ENCODE peak calls at places on chromosomes 3 and 15, in nine cellular contexts. Y, P, N, R, A, J, T, L and U are unnamed samples.

GRCh38 chr15:63780969-63781368 is 52.8 kb downstream of the HERC1 start:
- DNase-seq in Y (no peak), P (no peak), N (no peak), R (no peak), A (no peak), J (no peak), T (no peak), L (no peak), U (no peak)

GRCh38 chr3:128591728-128592426 is 58.7 kb downstream of the RPN1 start:
- DNase-seq in Y (peak), P (no peak), N (no peak), R (no peak), A (no peak), J (no peak), T (no peak), L (no peak), U (no peak)

GRCh38 chr3:42705962-42706585 is 3.5 kb upstream of the HHATL start:
- DNase-seq in Y (no peak), P (no peak), N (no peak), R (no peak), A (no peak), J (no peak), T (no peak), L (no peak), U (no peak)

GRCh38 chr3:189512824-189513223 is 118.4 kb upstream of the TP63 start:
- DNase-seq in Y (no peak), P (no peak), N (no peak), R (no peak), A (no peak), J (no peak), T (no peak), L (no peak), U (peak)

GRCh38 chr3:8996681-8997121 is 33.4 kb upstream of the RAD18 start:
- DNase-seq in Y (no peak), P (no peak), N (peak), R (peak), A (no peak), J (peak), T (peak), L (peak), U (no peak)

GRCh38 chr3:129036234-129037092 is 24.1 kb upstream of the GP9 start:
- DNase-seq in Y (no peak), P (no peak), N (no peak), R (no peak), A (no peak), J (no peak), T (no peak), L (no peak), U (no peak)

GRCh38 chr3:66378256-66378655 is 122.6 kb downstream of the LRIG1 start:
- DNase-seq in Y (no peak), P (no peak), N (no peak), R (no peak), A (no peak), J (peak), T (no peak), L (peak), U (peak)

GRCh38 chr15:78910836-78911235 is 34.0 kb downstream of the CTSH start:
- DNase-seq in Y (no peak), P (no peak), N (no peak), R (no peak), A (no peak), J (no peak), T (no peak), L (no peak), U (no peak)

GRCh38 chr3:182740710-182741109 is 52.6 kb upstream of the ATP11B start:
- DNase-seq in Y (no peak), P (no peak), N (no peak), R (peak), A (no peak), J (no peak), T (no peak), L (peak), U (peak)

GRCh38 chr15:77720617-77721016 is 87.9 kb upstream of the LINGO1 start:
- DNase-seq in Y (no peak), P (no peak), N (no peak), R (no peak), A (no peak), J (no peak), T (no peak), L (no peak), U (no peak)

GRCh38 chr15:79923068-79923514 is 26.3 kb upstream of the MTHFS start:
- DNase-seq in Y (no peak), P (no peak), N (peak), R (peak), A (peak), J (peak), T (peak), L (peak), U (peak)

GRCh38 chr15:72474912-72475601 is 927 bp downstream of the ARIH1 start:
- DNase-seq in Y (peak), P (peak), N (peak), R (peak), A (peak), J (peak), T (peak), L (peak), U (peak)

GRCh38 chr3:133756716-133757694 is 10.8 kb downstream of the TF start:
- DNase-seq in Y (no peak), P (no peak), N (no peak), R (no peak), A (no peak), J (no peak), T (no peak), L (no peak), U (no peak)

GRCh38 chr3:114115151-114115550 is 58.6 kb downstream of the QTRT2 start:
- DNase-seq in Y (no peak), P (no peak), N (no peak), R (no peak), A (no peak), J (no peak), T (peak), L (no peak), U (no peak)

GRCh38 chr3:197209366-197210260 is 88.8 kb downstream of the DLG1 start:
- DNase-seq in Y (no peak), P (no peak), N (no peak), R (no peak), A (no peak), J (no peak), T (peak), L (no peak), U (no peak)

GRCh38 chr15:49242820-49243219 is 72.8 kb downstream of the GALK2 start:
- DNase-seq in Y (no peak), P (no peak), N (peak), R (no peak), A (no peak), J (no peak), T (peak), L (no peak), U (no peak)

GRCh38 chr3:9615003-9615628 is 34.2 kb upstream of the MTMR14 start:
- DNase-seq in Y (no peak), P (no peak), N (no peak), R (no peak), A (no peak), J (no peak), T (no peak), L (no peak), U (no peak)

GRCh38 chr3:96070682-96071081 is 743.7 kb upstream of the EPHA6 start:
- DNase-seq in Y (no peak), P (no peak), N (no peak), R (no peak), A (no peak), J (no peak), T (no peak), L (no peak), U (no peak)

GRCh38 chr3:184500344-184500923 is 61.2 kb upstream of the EPHB3 start:
- DNase-seq in Y (no peak), P (no peak), N (no peak), R (no peak), A (no peak), J (no peak), T (no peak), L (no peak), U (no peak)

GRCh38 chr3:151169700-151170224 is 33.3 kb downstream of the GPR171 start:
- DNase-seq in Y (peak), P (no peak), N (peak), R (peak), A (peak), J (no peak), T (peak), L (no peak), U (peak)

GRCh38 chr15:100457201-100457600 is 71.5 kb downstream of the CERS3 start:
- DNase-seq in Y (no peak), P (no peak), N (no peak), R (no peak), A (no peak), J (no peak), T (peak), L (no peak), U (no peak)

GRCh38 chr3:145133281-145133680 is 1027.7 kb downstream of the PLOD2 start:
- DNase-seq in Y (no peak), P (no peak), N (no peak), R (no peak), A (no peak), J (no peak), T (no peak), L (no peak), U (no peak)

GRCh38 chr3:149384911-149385321 is 7.5 kb upstream of the TM4SF1 start:
- DNase-seq in Y (no peak), P (no peak), N (no peak), R (no peak), A (no peak), J (no peak), T (peak), L (no peak), U (no peak)

GRCh38 chr15:66400351-66400774 is 13.7 kb downstream of the MAP2K1 start:
- DNase-seq in Y (no peak), P (no peak), N (no peak), R (no peak), A (no peak), J (no peak), T (peak), L (no peak), U (no peak)

GRCh38 chr3:62318752-62319569 is 54.4 kb downstream of the FEZF2 start:
- DNase-seq in Y (no peak), P (peak), N (peak), R (peak), A (peak), J (peak), T (peak), L (peak), U (no peak)

GRCh38 chr3:42741796-42742195 is 31.3 kb downstream of the CCDC13 start:
- DNase-seq in Y (no peak), P (no peak), N (no peak), R (no peak), A (no peak), J (peak), T (no peak), L (no peak), U (no peak)